ENCODE peak calls at places on chromosomes 5 and 9, in nine cellular contexts. M is PC-3, Q is HAP-1, F is psoas muscle, Z is cardiac muscle cell, V is tibial artery, Y is keratinocyte, C is fibroblast of lung, O is pancreas. G is an unnamed sample.

GRCh38 chr9:89463986-89464901 is 33.7 kb downstream of the SEMA4D start:
- DNase-seq in M (no peak), Q (no peak), F (no peak), Z (no peak), V (no peak), Y (no peak), C (no peak), O (no peak), G (no peak)

GRCh38 chr9:91315191-91315590 is 46.5 kb downstream of the AUH start:
- DNase-seq in M (peak; percentile 47), Q (no peak), F (no peak), Z (no peak), V (no peak), Y (no peak), C (no peak), O (no peak), G (no peak)

GRCh38 chr9:131419029-131419614 is 25.2 kb downstream of the PRRC2B start:
- DNase-seq in M (no peak), Q (no peak), F (no peak), Z (no peak), V (no peak), Y (no peak), C (no peak), O (no peak), G (peak; percentile 65)

GRCh38 chr9:123925820-123926219 is 4.1 kb downstream of the DENND1A start:
- DNase-seq in M (peak; percentile 58), Q (no peak), F (no peak), Z (no peak), V (no peak), Y (no peak), C (peak; percentile 28), O (no peak), G (no peak)

GRCh38 chr5:29982446-29982845 is 1211.0 kb upstream of the CDH6 start:
- DNase-seq in M (no peak), Q (no peak), F (no peak), Z (no peak), V (no peak), Y (no peak), C (no peak), O (no peak), G (no peak)

GRCh38 chr9:1052119-1052907 is 2.2 kb downstream of the DMRT2 start:
- DNase-seq in M (no peak), Q (no peak), F (peak; percentile 56), Z (no peak), V (no peak), Y (no peak), C (no peak), O (no peak), G (no peak)

GRCh38 chr9:122302541-122302940 is 37.9 kb downstream of the MRRF start:
- DNase-seq in M (no peak), Q (no peak), F (no peak), Z (no peak), V (no peak), Y (no peak), C (peak; percentile 5), O (no peak), G (no peak)

GRCh38 chr9:126261584-126262356 is 64.9 kb upstream of the MVB12B start:
- DNase-seq in M (no peak), Q (no peak), F (no peak), Z (no peak), V (no peak), Y (no peak), C (no peak), O (no peak), G (no peak)

GRCh38 chr5:89628876-89629635 is 746.1 kb upstream of the MEF2C start:
- DNase-seq in M (peak; percentile 25), Q (no peak), F (no peak), Z (no peak), V (no peak), Y (no peak), C (peak; percentile 70), O (no peak), G (peak; percentile 3)
- H3K4me1 ChIP-seq in M (no peaks in the 10 kb centered on the region), Q (no peaks in the 10 kb centered on the region), F (no peaks in the 10 kb centered on the region), Z (no peaks in the 10 kb centered on the region), V (no peaks in the 10 kb centered on the region), Y (no peaks in the 10 kb centered on the region), C (no peaks in the 10 kb centered on the region), O (no peaks in the 10 kb centered on the region), G (no peaks in the 10 kb centered on the region)

GRCh38 chr9:116274293-116274692 is 120.7 kb downstream of the PAPPA start:
- DNase-seq in M (no peak), Q (no peak), F (no peak), Z (no peak), V (no peak), Y (no peak), C (peak; percentile 88), O (no peak), G (no peak)

GRCh38 chr9:116279230-116279629 is 125.6 kb downstream of the PAPPA start:
- DNase-seq in M (no peak), Q (no peak), F (no peak), Z (peak; percentile 37), V (no peak), Y (no peak), C (peak; percentile 77), O (no peak), G (no peak)

GRCh38 chr9:116276651-116277121 is 123.1 kb downstream of the PAPPA start:
- DNase-seq in M (no peak), Q (no peak), F (no peak), Z (no peak), V (no peak), Y (no peak), C (peak; percentile 35), O (no peak), G (no peak)

GRCh38 chr9:116278326-116278725 is 124.7 kb downstream of the PAPPA start:
- DNase-seq in M (no peak), Q (no peak), F (no peak), Z (no peak), V (no peak), Y (no peak), C (peak; percentile 18), O (no peak), G (no peak)

DNA sequence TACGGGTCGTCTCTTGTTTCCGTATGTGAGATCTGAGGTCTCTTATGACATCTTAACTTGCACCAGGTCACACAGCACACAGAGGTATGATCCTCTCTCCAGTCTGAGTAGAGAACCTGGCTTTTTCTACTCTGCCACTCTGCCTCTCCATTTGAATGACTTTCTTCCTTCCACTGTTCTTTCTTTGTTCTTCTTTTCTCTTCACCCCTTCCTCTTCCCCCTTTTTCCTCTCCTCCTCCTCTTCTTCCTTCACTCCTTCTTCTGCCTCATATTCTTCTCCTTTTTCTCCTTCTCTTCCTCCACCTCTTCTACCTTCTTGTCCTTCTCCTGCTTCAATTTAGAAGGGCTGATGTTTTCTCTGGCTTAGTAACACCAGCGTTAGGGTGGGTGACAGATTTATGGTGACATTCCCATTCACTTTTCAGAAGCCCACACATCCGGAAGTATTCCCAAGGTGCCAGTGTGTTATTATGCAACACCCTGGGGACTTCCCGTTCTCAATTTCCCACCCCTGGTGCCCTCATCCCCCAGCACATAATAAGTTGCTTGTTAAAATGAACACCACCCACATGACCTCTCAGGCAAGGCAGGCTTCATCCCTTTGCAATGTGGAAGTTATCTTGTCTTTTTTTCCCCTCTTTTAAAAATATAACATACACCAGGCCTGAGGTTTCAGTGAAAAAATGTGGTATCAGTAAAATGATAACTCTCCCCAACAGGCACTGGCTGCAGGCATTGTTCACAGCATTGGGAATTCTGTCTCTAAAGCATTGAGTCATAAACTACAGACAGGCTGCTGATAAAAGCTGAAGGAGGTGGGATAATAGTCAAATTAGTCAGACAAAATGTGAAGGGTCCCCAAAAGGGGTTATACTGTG is 122.1 kb downstream of the PAPPA start:
- DNase-seq in M (no peak), Q (no peak), F (no peak), Z (no peak), V (no peak), Y (no peak), C (peak; percentile 87), O (no peak), G (no peak)
- H3K4me1 ChIP-seq in M (no peaks in the 10 kb centered on the region), Q (no peaks in the 10 kb centered on the region), F (no peaks in the 10 kb centered on the region), Z (peaks cover 13% of the 10 kb centered on the region), V (no peaks in the 10 kb centered on the region), Y (peaks cover 17% of the 10 kb centered on the region), C (no peaks in the 10 kb centered on the region), O (no peaks in the 10 kb centered on the region), G (peaks cover 6% of the 10 kb centered on the region)

DNA sequence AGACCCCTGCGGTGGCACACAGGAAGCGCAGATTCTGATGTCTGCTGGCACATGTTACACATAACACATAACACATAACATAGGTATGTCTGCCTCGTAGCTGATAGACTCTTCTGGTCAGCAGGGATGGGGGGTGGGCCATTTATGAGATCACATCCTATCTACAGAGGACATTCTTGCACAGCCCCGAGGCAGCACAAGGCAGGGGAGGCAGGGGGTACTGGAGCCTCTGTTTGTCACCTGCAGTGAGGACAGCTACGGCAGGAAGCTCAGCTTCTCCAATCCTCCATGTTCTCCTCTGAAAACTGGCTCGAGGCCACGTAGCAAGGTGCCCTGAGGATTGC is 16.7 kb upstream of the MED10 start:
- DNase-seq in M (no peak), Q (no peak), F (no peak), Z (no peak), V (no peak), Y (no peak), C (no peak), O (no peak), G (no peak)
- H3K4me1 ChIP-seq in M (peaks cover 7% of the 10 kb centered on the region), Q (no peaks in the 10 kb centered on the region), F (no peaks in the 10 kb centered on the region), Z (no peaks in the 10 kb centered on the region), V (no peaks in the 10 kb centered on the region), Y (peaks cover 4% of the 10 kb centered on the region), C (no peaks in the 10 kb centered on the region), O (no peaks in the 10 kb centered on the region), G (no peaks in the 10 kb centered on the region)

GRCh38 chr5:133744909-133745308 is 132.6 kb upstream of the FSTL4 start:
- DNase-seq in M (no peak), Q (no peak), F (no peak), Z (no peak), V (no peak), Y (no peak), C (no peak), O (no peak), G (no peak)

GRCh38 chr5:133741396-133741795 is 129.1 kb upstream of the FSTL4 start:
- DNase-seq in M (no peak), Q (no peak), F (no peak), Z (no peak), V (no peak), Y (no peak), C (no peak), O (no peak), G (no peak)

GRCh38 chr5:133744030-133744645 is 131.8 kb upstream of the FSTL4 start:
- DNase-seq in M (no peak), Q (no peak), F (no peak), Z (no peak), V (no peak), Y (no peak), C (no peak), O (no peak), G (no peak)

GRCh38 chr5:133741818-133742355 is 129.5 kb upstream of the FSTL4 start:
- DNase-seq in M (no peak), Q (no peak), F (no peak), Z (no peak), V (no peak), Y (no peak), C (no peak), O (no peak), G (no peak)

DNA sequence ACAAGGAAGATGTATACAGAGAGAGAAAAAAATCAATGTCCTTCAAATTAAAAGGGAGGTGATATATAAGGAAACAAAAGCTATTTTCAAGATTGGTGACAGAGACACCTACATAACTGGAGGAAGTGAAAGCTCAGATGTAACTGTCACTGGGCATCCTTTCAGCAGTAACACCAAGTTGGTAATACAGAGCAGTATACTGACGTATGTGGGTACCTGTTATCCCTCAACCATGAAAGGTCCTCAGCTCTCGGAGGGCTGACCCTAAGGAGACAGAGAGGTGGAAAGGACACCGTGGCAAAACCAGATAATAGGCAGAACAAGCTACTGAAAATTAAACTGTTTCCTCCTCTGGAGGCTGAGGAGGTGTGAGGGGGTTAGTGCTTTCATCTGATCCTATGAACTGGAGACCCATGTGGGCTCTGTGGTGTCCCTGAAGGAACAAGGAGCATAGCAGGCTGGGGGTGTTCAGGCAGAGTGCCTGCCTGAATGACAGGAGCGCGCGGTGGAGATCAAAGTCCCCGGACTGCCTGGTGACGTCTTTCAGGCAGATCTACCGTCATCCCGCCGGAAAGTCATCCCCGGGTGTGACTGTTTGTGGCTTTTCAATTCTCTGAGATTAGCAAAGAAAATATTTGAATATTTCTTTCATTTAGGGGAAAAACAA is 130.2 kb upstream of the FSTL4 start:
- DNase-seq in M (no peak), Q (no peak), F (no peak), Z (no peak), V (no peak), Y (no peak), C (no peak), O (no peak), G (no peak)
- H3K4me1 ChIP-seq in M (peaks cover 6% of the 10 kb centered on the region), Q (no peaks in the 10 kb centered on the region), F (peaks cover 10% of the 10 kb centered on the region), Z (no peaks in the 10 kb centered on the region), V (no peaks in the 10 kb centered on the region), Y (peaks cover 7% of the 10 kb centered on the region), C (no peaks in the 10 kb centered on the region), O (no peaks in the 10 kb centered on the region), G (no peaks in the 10 kb centered on the region)